ENCODE peak calls at places on chromosomes 11 and 22, in ten cellular contexts. N, T, X, R, H, V, W, U, Y and G are unnamed samples.

GRCh38 chr22:24066260-24066659 is 55.2 kb downstream of the CABIN1 start:
- DNase-seq in N (no peak), T (peak; percentile 79), X (no peak), R (no peak), H (peak; percentile 52), V (peak; percentile 58), W (no peak), U (no peak), Y (no peak), G (no peak)

GRCh38 chr11:65581928-65582327 is 6.1 kb downstream of the EHBP1L1 start:
- DNase-seq in N (no peak), T (no peak), X (no peak), R (no peak), H (no peak), V (no peak), W (no peak), U (no peak), Y (no peak), G (no peak)

GRCh38 chr11:105230586-105230985 is 91.0 kb upstream of the CARD18 start:
- DNase-seq in N (no peak), T (no peak), X (no peak), R (no peak), H (no peak), V (no peak), W (no peak), U (no peak), Y (no peak), G (no peak)

GRCh38 chr11:72759468-72759867 is 7.3 kb upstream of the ARAP1 start:
- DNase-seq in N (no peak), T (no peak), X (no peak), R (no peak), H (no peak), V (no peak), W (no peak), U (no peak), Y (no peak), G (no peak)

GRCh38 chr11:57316017-57316416 is 8.7 kb downstream of the TNKS1BP1 start:
- DNase-seq in N (no peak), T (peak; percentile 58), X (peak; percentile 66), R (no peak), H (no peak), V (no peak), W (no peak), U (no peak), Y (no peak), G (no peak)

GRCh38 chr11:62732830-62733229 is 4.5 kb downstream of the TTC9C start:
- DNase-seq in N (no peak), T (no peak), X (no peak), R (no peak), H (peak; percentile 68), V (no peak), W (no peak), U (no peak), Y (peak; percentile 23), G (peak; percentile 43)

GRCh38 chr11:68817554-68817953 is 24.2 kb downstream of the CPT1A start:
- DNase-seq in N (no peak), T (no peak), X (no peak), R (no peak), H (no peak), V (no peak), W (no peak), U (no peak), Y (no peak), G (no peak)

GRCh38 chr11:91404344-91404743 is 820.3 kb upstream of the FAT3 start:
- DNase-seq in N (no peak), T (no peak), X (no peak), R (no peak), H (no peak), V (no peak), W (no peak), U (no peak), Y (no peak), G (no peak)

GRCh38 chr22:39422721-39423120 is 23.1 kb downstream of the TAB1 start:
- DNase-seq in N (no peak), T (no peak), X (no peak), R (no peak), H (no peak), V (no peak), W (no peak), U (no peak), Y (no peak), G (no peak)

GRCh38 chr11:63945482-63946163 is 6.8 kb downstream of the NAA40 start:
- DNase-seq in N (peak; percentile 76), T (peak; percentile 87), X (peak; percentile 71), R (peak; percentile 30), H (peak; percentile 91), V (peak; percentile 77), W (peak; percentile 68), U (no peak), Y (peak; percentile 68), G (peak; percentile 83)

GRCh38 chr11:108970221-108970991 is 305.5 kb downstream of the DDX10 start:
- DNase-seq in N (no peak), T (no peak), X (no peak), R (no peak), H (peak; percentile 32), V (no peak), W (no peak), U (no peak), Y (no peak), G (peak; percentile 43)

GRCh38 chr22:48692734-48693376 is 1134.8 kb downstream of the BRD1 start:
- DNase-seq in N (no peak), T (no peak), X (no peak), R (no peak), H (no peak), V (no peak), W (no peak), U (no peak), Y (no peak), G (no peak)
- H3K9me3 ChIP-seq in N (no peaks in the 10 kb centered on the region), T (no peaks in the 10 kb centered on the region), X (no peaks in the 10 kb centered on the region), R (peaks cover 2% of the 10 kb centered on the region), H (no peaks in the 10 kb centered on the region), V (no peaks in the 10 kb centered on the region), W (no peaks in the 10 kb centered on the region), U (no peaks in the 10 kb centered on the region), Y (peaks cover 13% of the 10 kb centered on the region), G (no peaks in the 10 kb centered on the region)

GRCh38 chr11:11372461-11372860 is 19.4 kb upstream of the CSNK2A3 start:
- DNase-seq in N (no peak), T (no peak), X (no peak), R (no peak), H (no peak), V (no peak), W (no peak), U (no peak), Y (no peak), G (no peak)

GRCh38 chr11:11370263-11371060 is 17.4 kb upstream of the CSNK2A3 start:
- DNase-seq in N (no peak), T (no peak), X (no peak), R (no peak), H (peak; percentile 20), V (no peak), W (no peak), U (no peak), Y (no peak), G (no peak)

GRCh38 chr11:11373934-11374333 is 20.9 kb upstream of the CSNK2A3 start:
- DNase-seq in N (no peak), T (no peak), X (no peak), R (no peak), H (no peak), V (no peak), W (no peak), U (no peak), Y (no peak), G (no peak)

GRCh38 chr11:11378184-11378940 is 25.3 kb upstream of the CSNK2A3 start:
- DNase-seq in N (no peak), T (no peak), X (no peak), R (no peak), H (no peak), V (no peak), W (no peak), U (no peak), Y (no peak), G (no peak)

DNA sequence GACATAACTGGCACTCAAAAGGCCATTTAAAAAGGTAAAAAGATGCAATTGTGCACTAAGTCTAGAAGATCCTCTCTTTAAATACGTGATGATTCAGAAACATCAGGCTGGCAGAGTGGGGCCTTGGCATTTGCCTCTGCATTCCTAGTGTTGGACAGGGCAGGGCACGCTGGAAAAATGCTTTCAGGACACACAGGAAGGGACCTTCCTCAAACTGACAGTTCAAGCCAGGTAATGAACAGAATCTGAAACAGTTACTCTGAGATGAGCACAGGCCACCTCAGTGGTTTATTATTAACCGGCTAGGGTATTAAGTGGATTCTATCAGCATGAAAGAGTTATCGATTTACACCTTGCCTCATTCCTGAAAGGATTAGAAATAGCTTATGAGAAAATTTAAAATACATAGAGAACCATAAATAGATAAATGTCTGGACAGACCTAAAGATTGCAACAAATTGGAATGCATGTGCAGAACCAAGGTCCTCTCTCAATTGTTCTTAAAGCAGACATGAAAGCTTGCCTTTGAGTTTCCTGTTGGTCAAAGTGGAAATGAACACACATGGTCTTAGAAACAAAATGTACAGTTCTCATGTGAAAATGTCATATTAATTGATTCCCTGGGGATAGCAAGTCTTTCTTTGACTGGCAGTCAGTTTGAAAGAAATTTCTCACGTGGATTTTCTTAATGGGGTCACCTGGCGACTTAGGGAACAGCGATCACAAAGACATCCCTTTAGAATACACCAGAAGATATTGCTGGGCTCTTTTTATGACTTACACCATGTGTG is 21.5 kb upstream of the CSNK2A3 start:
- DNase-seq in N (no peak), T (no peak), X (no peak), R (no peak), H (no peak), V (no peak), W (no peak), U (no peak), Y (no peak), G (no peak)
- H3K27ac ChIP-seq in N (no peak overlapping the region), T (no peak overlapping the region), X (no peak overlapping the region), R (no peak overlapping the region), H (no peak overlapping the region), V (no peak overlapping the region), W (no peak overlapping the region), U (no peak overlapping the region), Y (no peak overlapping the region), G (no peak overlapping the region)

GRCh38 chr11:8329336-8329735 is 65.7 kb upstream of the LMO1 start:
- DNase-seq in N (no peak), T (no peak), X (no peak), R (no peak), H (no peak), V (no peak), W (no peak), U (no peak), Y (no peak), G (no peak)
- H3K4me1 ChIP-seq in N (no peaks in the 10 kb centered on the region), T (peaks cover 13% of the 10 kb centered on the region), X (peaks cover 6% of the 10 kb centered on the region), R (peaks cover 22% of the 10 kb centered on the region), H (no peaks in the 10 kb centered on the region), V (peaks cover 15% of the 10 kb centered on the region), W (peaks cover 3% of the 10 kb centered on the region), U (peaks cover 32% of the 10 kb centered on the region), Y (peaks cover 3% of the 10 kb centered on the region), G (no peaks in the 10 kb centered on the region)

GRCh38 chr11:55501014-55501413 is 53.3 kb upstream of the OR4C15 start:
- DNase-seq in N (no peak), T (no peak), X (no peak), R (no peak), H (no peak), V (no peak), W (no peak), U (no peak), Y (no peak), G (no peak)

DNA sequence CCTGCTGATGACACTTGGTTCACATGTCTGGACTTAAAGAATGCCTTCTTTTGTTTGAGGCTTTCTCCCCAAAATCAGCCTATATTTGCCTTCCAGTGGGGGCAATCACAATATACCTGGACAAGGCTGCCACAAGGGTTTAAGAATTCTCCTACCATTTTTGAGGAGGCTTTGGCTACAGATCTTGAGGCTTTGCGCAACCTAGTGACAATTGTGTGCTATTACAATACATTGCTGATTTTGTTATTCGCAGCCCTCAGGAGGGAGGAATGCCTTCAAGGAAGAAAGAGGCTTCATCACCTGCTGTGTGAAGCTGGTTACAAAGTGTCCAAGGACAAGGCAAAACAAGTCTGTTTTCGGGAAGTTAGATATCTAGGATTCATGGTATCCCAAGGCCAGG is 50.8 kb upstream of the OR4C15 start:
- DNase-seq in N (no peak), T (no peak), X (no peak), R (no peak), H (no peak), V (no peak), W (no peak), U (no peak), Y (no peak), G (no peak)
- H3K9me3 ChIP-seq in N (no peaks in the 10 kb centered on the region), T (no peaks in the 10 kb centered on the region), X (no peaks in the 10 kb centered on the region), R (peaks cover 27% of the 10 kb centered on the region), H (no peaks in the 10 kb centered on the region), V (peaks cover 41% of the 10 kb centered on the region), W (no peaks in the 10 kb centered on the region), U (peaks cover 13% of the 10 kb centered on the region), Y (no peaks in the 10 kb centered on the region), G (peaks cover 2% of the 10 kb centered on the region)